ENCODE peak calls at places on chromosomes 11 and 22, in four cellular contexts. I, H, R and M are unnamed samples.

GRCh38 chr22:50009765-50010675 is 2.5 kb downstream of the IL17REL start:
- DNase-seq in R (no peak), I (no peak), H (no peak), M (no peak)

GRCh38 chr11:21897203-21897602 is 295.7 kb upstream of the ANO5 start:
- DNase-seq in R (peak; percentile 13), I (no peak), H (no peak), M (no peak)

GRCh38 chr11:66492161-66492865 is 12.1 kb downstream of the DPP3 start:
- DNase-seq in R (no peak), H (no peak), I (no peak), M (no peak)

GRCh38 chr11:25860677-25861445 is 471.1 kb upstream of the ANO3 start:
- DNase-seq in R (no peak), I (no peak), H (no peak), M (no peak)

GRCh38 chr11:69316941-69317340 is 23.0 kb downstream of the MYEOV start:
- DNase-seq in R (no peak), H (peak; percentile 33), I (no peak), M (no peak)

GRCh38 chr11:76825726-76826396 is 34.9 kb upstream of the ACER3 start:
- DNase-seq in H (no peak), R (no peak), I (no peak), M (no peak)

GRCh38 chr11:128182844-128183243 is 404.5 kb downstream of the ETS1 start:
- DNase-seq in H (no peak), R (no peak), I (no peak), M (no peak)

GRCh38 chr22:27732841-27733240 is 68.7 kb downstream of the MN1 start:
- DNase-seq in R (no peak), H (no peak), I (no peak), M (no peak)

GRCh38 chr11:44763111-44763820 is 36.5 kb downstream of the TSPAN18 start:
- DNase-seq in R (no peak), H (no peak), I (no peak), M (no peak)

GRCh38 chr11:114774599-114775365 is 96.5 kb downstream of the NXPE2 start:
- DNase-seq in H (no peak), I (peak; percentile 82), R (peak; percentile 70), M (peak; percentile 40)

GRCh38 chr11:46659908-46660307 is 40.5 kb downstream of the ARHGAP1 start:
- DNase-seq in R (peak; percentile 97), H (no peak), I (no peak), M (no peak)

GRCh38 chr11:80432051-80432450 is 991.2 kb upstream of the TENM4 start:
- DNase-seq in I (no peak), H (no peak), R (no peak), M (no peak)

GRCh38 chr11:13337986-13338436 is 60.4 kb downstream of the BMAL1 start:
- DNase-seq in I (no peak), R (peak; percentile 16), H (no peak), M (no peak)

GRCh38 chr11:77823775-77824174 is 2.8 kb downstream of the AAMDC start:
- DNase-seq in H (no peak), R (no peak), I (no peak), M (no peak)

GRCh38 chr11:75155570-75156422 is 4.9 kb downstream of the SLCO2B1 start:
- DNase-seq in I (no peak), R (no peak), H (no peak), M (no peak)

DNA sequence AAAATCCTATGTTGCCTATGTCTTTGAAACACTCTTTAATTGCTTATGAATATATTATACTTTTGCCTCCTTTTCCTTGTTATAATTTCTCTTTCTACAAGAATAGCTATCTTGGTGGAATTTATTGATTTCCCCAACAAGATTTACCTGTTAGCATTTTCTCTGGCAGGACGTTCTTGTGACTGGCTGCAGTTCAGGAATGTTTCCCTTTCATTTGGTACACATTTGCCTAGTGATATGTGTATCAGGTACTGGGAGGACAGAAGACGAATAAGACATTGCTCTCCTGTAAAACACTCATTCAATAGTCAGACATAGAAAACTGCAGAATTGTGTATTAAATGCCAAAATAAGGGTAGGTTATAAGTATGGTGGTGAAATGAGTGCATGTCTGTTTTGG is 279.9 kb downstream of the FAT3 start:
- DNase-seq in H (no peak), R (no peak), I (no peak), M (peak; percentile 26)
- TF ChIP-seq POLR2A in H (no peak), R (no peak), I (no peak), M (no peak)

GRCh38 chr11:119027561-119028345 is 2.9 kb downstream of the SLC37A4 start:
- DNase-seq in R (no peak), I (no peak), H (peak; percentile 72), M (no peak)

GRCh38 chr11:119030029-119030328 is 698 bp downstream of the SLC37A4 start:
- DNase-seq in H (no peak), I (no peak), R (no peak), M (no peak)

GRCh38 chr11:119029340-119030028 is 1.2 kb downstream of the SLC37A4 start:
- DNase-seq in R (peak; percentile 43), I (peak; percentile 63), H (peak; percentile 59), M (peak; percentile 78)

GRCh38 chr11:119029069-119029339 is 1.7 kb downstream of the SLC37A4 start:
- DNase-seq in R (no peak), H (peak; percentile 48), I (no peak), M (no peak)

GRCh38 chr11:119028346-119029068 is 2.2 kb downstream of the SLC37A4 start:
- DNase-seq in I (no peak), R (no peak), H (peak; percentile 64), M (no peak)
- H3K4me3 ChIP-seq in I (no peak overlapping the region), R (no peak overlapping the region), H (no peak overlapping the region), M (peak overlapping the region; percentile 12)

GRCh38 chr11:48242501-48242900 is 2.4 kb upstream of the OR4X2 start:
- DNase-seq in R (no peak), H (no peak), I (no peak), M (no peak)

GRCh38 chr11:48248902-48249301 is 4.0 kb downstream of the OR4X2 start:
- DNase-seq in I (no peak), R (no peak), H (no peak), M (no peak)

GRCh38 chr11:48244804-48245203 is at the start of gene OR4X2:
- DNase-seq in R (no peak), I (no peak), H (no peak), M (no peak)
- TF ChIP-seq POLR2A in R (no peak), I (no peak), H (no peak), M (no peak)

DNA sequence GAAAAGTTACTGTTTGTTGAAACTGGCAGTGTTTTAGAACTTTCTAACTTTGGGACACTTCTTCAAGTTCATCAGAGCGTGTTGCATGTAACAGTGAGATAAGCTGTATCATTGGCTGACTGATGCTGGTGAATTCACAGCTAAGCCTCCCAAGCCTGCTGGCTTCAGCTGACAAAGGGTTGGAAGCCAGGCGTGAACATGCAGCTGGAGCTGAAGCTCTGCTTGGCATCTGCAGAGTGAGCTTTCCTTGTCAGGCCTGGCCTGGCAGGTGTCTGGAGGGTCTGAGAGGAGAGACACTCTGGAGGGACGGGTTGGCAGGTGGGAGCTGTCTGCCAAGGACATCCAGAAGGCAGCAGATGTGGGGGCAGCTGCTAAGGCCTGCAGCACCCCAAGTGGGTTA is 1.5 kb downstream of the AMPD3 start:
- DNase-seq in I (no peak), H (peak; percentile 80), R (peak; percentile 30), M (no peak)
- H3K4me3 ChIP-seq in I (peak overlapping the region; percentile 44), H (peak overlapping the region; percentile 34), R (peak overlapping the region; percentile 96), M (peak overlapping the region; percentile 24)

GRCh38 chr11:20360650-20361049 is 2.9 kb upstream of the HTATIP2 start:
- DNase-seq in R (peak; percentile 42), H (peak; percentile 82), I (no peak), M (peak; percentile 38)

GRCh38 chr11:20362481-20362880 is 1.0 kb upstream of the HTATIP2 start:
- DNase-seq in H (no peak), R (no peak), I (no peak), M (no peak)

GRCh38 chr11:20364412-20364792 is 888 bp downstream of the HTATIP2 start:
- DNase-seq in H (no peak), R (no peak), I (no peak), M (no peak)

GRCh38 chr11:20363149-20363499 is 390 bp upstream of the HTATIP2 start:
- DNase-seq in H (no peak), I (no peak), R (no peak), M (no peak)

GRCh38 chr11:20363500-20364411 is at the start of gene HTATIP2:
- DNase-seq in I (peak; percentile 76), R (peak; percentile 57), H (peak; percentile 96), M (peak; percentile 73)
- TF ChIP-seq POLR2A in I (no peak), R (no peak), H (no peak), M (no peak)

GRCh38 chr11:8330896-8331295 is 67.2 kb upstream of the LMO1 start:
- DNase-seq in R (no peak), I (no peak), H (no peak), M (no peak)
- H3K4me3 ChIP-seq in R (no peak overlapping the region), I (no peak overlapping the region), H (no peak overlapping the region), M (no peak overlapping the region)

GRCh38 chr11:123055132-123055924 is 6.6 kb downstream of the HSPA8 start:
- DNase-seq in I (no peak), H (no peak), R (peak; percentile 66), M (no peak)
- TF ChIP-seq POLR2A in I (no peak), H (no peak), R (no peak), M (no peak)